ENCODE peak calls at places on chromosomes 5 and 9, in ten cellular contexts. One of them, this sample, is unnamed.

GRCh38 chr5:28957450-28957849 is 1919.1 kb upstream of the CDH9 start:
- DNase-seq in OCI-LY7: no peak
- DNase-seq in cardiac muscle cell: no peak
- DNase-seq in brain microvascular endothelial cell: no peak
- DNase-seq in left ventricle myocardium inferior: no peak
- DNase-seq in gastrocnemius medialis: no peak
- DNase-seq in colonic mucosa: no peak
- DNase-seq in stomach: no peak
- DNase-seq in tibial nerve: no peak
- DNase-seq in fibroblast of lung: no peak
- DNase-seq in this sample: no peak

GRCh38 chr9:133615101-133615896 is 6.1 kb upstream of the FAM163B start:
- DNase-seq in colonic mucosa: no peak
- DNase-seq in gastrocnemius medialis: no peak
- DNase-seq in brain microvascular endothelial cell: no peak
- DNase-seq in OCI-LY7: no peak
- DNase-seq in cardiac muscle cell: no peak
- DNase-seq in left ventricle myocardium inferior: no peak
- DNase-seq in tibial nerve: no peak
- DNase-seq in fibroblast of lung: no peak
- DNase-seq in stomach: no peak
- DNase-seq in this sample: no peak

GRCh38 chr9:132018957-132019405 is 60.7 kb downstream of the MED27 start:
- DNase-seq in tibial nerve: no peak
- DNase-seq in stomach: no peak
- DNase-seq in brain microvascular endothelial cell: no peak
- DNase-seq in left ventricle myocardium inferior: no peak
- DNase-seq in fibroblast of lung: peak; percentile 67
- DNase-seq in OCI-LY7: no peak
- DNase-seq in colonic mucosa: no peak
- DNase-seq in cardiac muscle cell: no peak
- DNase-seq in gastrocnemius medialis: no peak
- DNase-seq in this sample: no peak

GRCh38 chr5:20678386-20678785 is 690.4 kb upstream of the CDH18 start:
- DNase-seq in colonic mucosa: no peak
- DNase-seq in brain microvascular endothelial cell: no peak
- DNase-seq in OCI-LY7: no peak
- DNase-seq in cardiac muscle cell: no peak
- DNase-seq in fibroblast of lung: no peak
- DNase-seq in left ventricle myocardium inferior: no peak
- DNase-seq in gastrocnemius medialis: no peak
- DNase-seq in stomach: no peak
- DNase-seq in tibial nerve: no peak
- DNase-seq in this sample: no peak

GRCh38 chr5:1882337-1883119 is at the start of gene IRX4:
- DNase-seq in left ventricle myocardium inferior: no peak
- DNase-seq in brain microvascular endothelial cell: no peak
- DNase-seq in cardiac muscle cell: peak; percentile 54
- DNase-seq in fibroblast of lung: peak; percentile 17
- DNase-seq in tibial nerve: no peak
- DNase-seq in colonic mucosa: no peak
- DNase-seq in stomach: no peak
- DNase-seq in gastrocnemius medialis: no peak
- DNase-seq in OCI-LY7: no peak
- DNase-seq in this sample: no peak

GRCh38 chr5:169974121-169974770 is 6.0 kb downstream of the INSYN2B start:
- DNase-seq in cardiac muscle cell: no peak
- DNase-seq in colonic mucosa: no peak
- DNase-seq in brain microvascular endothelial cell: no peak
- DNase-seq in fibroblast of lung: no peak
- DNase-seq in left ventricle myocardium inferior: no peak
- DNase-seq in tibial nerve: no peak
- DNase-seq in gastrocnemius medialis: no peak
- DNase-seq in OCI-LY7: no peak
- DNase-seq in stomach: no peak
- DNase-seq in this sample: no peak

GRCh38 chr5:33180900-33181299 is 259.9 kb upstream of the TARS1 start:
- DNase-seq in colonic mucosa: no peak
- DNase-seq in cardiac muscle cell: peak; percentile 15
- DNase-seq in tibial nerve: no peak
- DNase-seq in brain microvascular endothelial cell: peak; percentile 36
- DNase-seq in stomach: no peak
- DNase-seq in gastrocnemius medialis: no peak
- DNase-seq in fibroblast of lung: peak; percentile 57
- DNase-seq in left ventricle myocardium inferior: no peak
- DNase-seq in OCI-LY7: no peak
- DNase-seq in this sample: no peak

GRCh38 chr9:22211588-22212360 is 202.7 kb upstream of the CDKN2B start:
- DNase-seq in colonic mucosa: no peak
- DNase-seq in fibroblast of lung: peak; percentile 97
- DNase-seq in brain microvascular endothelial cell: peak; percentile 93
- DNase-seq in cardiac muscle cell: no peak
- DNase-seq in left ventricle myocardium inferior: no peak
- DNase-seq in gastrocnemius medialis: no peak
- DNase-seq in tibial nerve: no peak
- DNase-seq in stomach: no peak
- DNase-seq in OCI-LY7: no peak
- DNase-seq in this sample: no peak

GRCh38 chr9:135394699-135395645 is 84.6 kb upstream of the PPP1R26 start:
- DNase-seq in left ventricle myocardium inferior: no peak
- DNase-seq in brain microvascular endothelial cell: no peak
- DNase-seq in stomach: no peak
- DNase-seq in cardiac muscle cell: no peak
- DNase-seq in gastrocnemius medialis: no peak
- DNase-seq in colonic mucosa: no peak
- DNase-seq in OCI-LY7: no peak
- DNase-seq in fibroblast of lung: no peak
- DNase-seq in tibial nerve: no peak
- DNase-seq in this sample: no peak

GRCh38 chr5:133461796-133462516 is 150.4 kb downstream of the FSTL4 start:
- DNase-seq in tibial nerve: no peak
- DNase-seq in left ventricle myocardium inferior: no peak
- DNase-seq in fibroblast of lung: no peak
- DNase-seq in brain microvascular endothelial cell: no peak
- DNase-seq in cardiac muscle cell: no peak
- DNase-seq in gastrocnemius medialis: no peak
- DNase-seq in colonic mucosa: no peak
- DNase-seq in OCI-LY7: no peak
- DNase-seq in stomach: no peak
- DNase-seq in this sample: no peak

GRCh38 chr5:78899922-78900362 is 85.2 kb downstream of the ARSB start:
- DNase-seq in cardiac muscle cell: peak; percentile 58
- DNase-seq in stomach: peak; percentile 73
- DNase-seq in OCI-LY7: peak; percentile 32
- DNase-seq in fibroblast of lung: peak; percentile 55
- DNase-seq in brain microvascular endothelial cell: peak; percentile 68
- DNase-seq in gastrocnemius medialis: no peak
- DNase-seq in left ventricle myocardium inferior: no peak
- DNase-seq in colonic mucosa: peak; percentile 52
- DNase-seq in tibial nerve: no peak
- DNase-seq in this sample: no peak

GRCh38 chr5:163869611-163870010 is 364.2 kb downstream of the MAT2B start:
- DNase-seq in cardiac muscle cell: no peak
- DNase-seq in gastrocnemius medialis: no peak
- DNase-seq in brain microvascular endothelial cell: no peak
- DNase-seq in left ventricle myocardium inferior: no peak
- DNase-seq in OCI-LY7: no peak
- DNase-seq in colonic mucosa: no peak
- DNase-seq in tibial nerve: no peak
- DNase-seq in stomach: no peak
- DNase-seq in fibroblast of lung: no peak
- DNase-seq in this sample: no peak

GRCh38 chr9:99296375-99296951 is 74.4 kb downstream of the SEC61B start:
- DNase-seq in stomach: no peak
- DNase-seq in fibroblast of lung: no peak
- DNase-seq in brain microvascular endothelial cell: no peak
- DNase-seq in colonic mucosa: no peak
- DNase-seq in tibial nerve: no peak
- DNase-seq in OCI-LY7: no peak
- DNase-seq in cardiac muscle cell: no peak
- DNase-seq in gastrocnemius medialis: no peak
- DNase-seq in left ventricle myocardium inferior: peak; percentile 40
- DNase-seq in this sample: peak; percentile 63

GRCh38 chr5:180390441-180391190 is 37.5 kb upstream of the GFPT2 start:
- DNase-seq in tibial nerve: no peak
- DNase-seq in fibroblast of lung: peak; percentile 10
- DNase-seq in brain microvascular endothelial cell: no peak
- DNase-seq in cardiac muscle cell: no peak
- DNase-seq in OCI-LY7: no peak
- DNase-seq in gastrocnemius medialis: no peak
- DNase-seq in left ventricle myocardium inferior: no peak
- DNase-seq in stomach: no peak
- DNase-seq in colonic mucosa: no peak
- DNase-seq in this sample: no peak

GRCh38 chr5:35902032-35902681 is 36.3 kb downstream of the CAPSL start:
- DNase-seq in fibroblast of lung: no peak
- DNase-seq in tibial nerve: no peak
- DNase-seq in colonic mucosa: no peak
- DNase-seq in gastrocnemius medialis: no peak
- DNase-seq in cardiac muscle cell: no peak
- DNase-seq in left ventricle myocardium inferior: no peak
- DNase-seq in OCI-LY7: no peak
- DNase-seq in stomach: no peak
- DNase-seq in brain microvascular endothelial cell: peak; percentile 12
- DNase-seq in this sample: no peak

GRCh38 chr5:147391781-147392180 is 118.1 kb downstream of the DPYSL3 start:
- DNase-seq in gastrocnemius medialis: peak; percentile 41
- DNase-seq in tibial nerve: no peak
- DNase-seq in stomach: peak; percentile 30
- DNase-seq in fibroblast of lung: peak; percentile 91
- DNase-seq in brain microvascular endothelial cell: peak; percentile 88
- DNase-seq in OCI-LY7: peak; percentile 2
- DNase-seq in cardiac muscle cell: peak; percentile 67
- DNase-seq in left ventricle myocardium inferior: no peak
- DNase-seq in colonic mucosa: peak; percentile 22
- DNase-seq in this sample: no peak

GRCh38 chr9:104028827-104029226 is 65.3 kb upstream of the SMC2 start:
- DNase-seq in gastrocnemius medialis: no peak
- DNase-seq in OCI-LY7: no peak
- DNase-seq in fibroblast of lung: no peak
- DNase-seq in cardiac muscle cell: no peak
- DNase-seq in brain microvascular endothelial cell: no peak
- DNase-seq in stomach: no peak
- DNase-seq in tibial nerve: no peak
- DNase-seq in colonic mucosa: no peak
- DNase-seq in left ventricle myocardium inferior: no peak
- DNase-seq in this sample: no peak

GRCh38 chr5:151659001-151659754 is 27.5 kb downstream of the SPARC start:
- DNase-seq in OCI-LY7: peak; percentile 69
- DNase-seq in brain microvascular endothelial cell: peak; percentile 75
- DNase-seq in left ventricle myocardium inferior: peak; percentile 79
- DNase-seq in colonic mucosa: peak; percentile 79
- DNase-seq in fibroblast of lung: peak; percentile 78
- DNase-seq in cardiac muscle cell: peak; percentile 86
- DNase-seq in stomach: peak; percentile 73
- DNase-seq in gastrocnemius medialis: peak; percentile 61
- DNase-seq in tibial nerve: peak; percentile 32
- DNase-seq in this sample: peak; percentile 71

DNA sequence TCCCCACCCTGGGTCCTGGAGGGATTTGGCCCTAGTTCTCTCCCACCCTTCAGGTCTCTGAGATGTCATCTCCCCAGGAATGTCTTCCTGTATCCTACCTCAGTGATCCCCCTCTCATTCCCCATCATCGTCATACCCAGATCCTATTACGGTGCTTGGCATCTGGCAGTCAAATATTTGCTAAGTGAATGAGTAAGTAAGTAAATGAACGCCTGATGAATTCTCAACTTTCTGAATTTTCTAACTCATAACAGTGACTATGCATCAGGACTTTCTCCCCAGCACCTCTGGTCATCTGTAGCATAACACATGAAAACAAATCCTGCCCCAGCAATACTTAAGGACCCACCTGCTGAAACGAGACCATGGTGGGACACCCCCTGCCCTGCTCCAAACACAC is 244.2 kb downstream of the EBF1 start:
- DNase-seq in left ventricle myocardium inferior: no peak
- DNase-seq in cardiac muscle cell: no peak
- DNase-seq in OCI-LY7: no peak
- DNase-seq in brain microvascular endothelial cell: no peak
- DNase-seq in gastrocnemius medialis: no peak
- DNase-seq in tibial nerve: no peak
- DNase-seq in fibroblast of lung: no peak
- DNase-seq in colonic mucosa: no peak
- DNase-seq in stomach: no peak
- DNase-seq in this sample: no peak
- H3K36me3 ChIP-seq in left ventricle myocardium inferior: no peaks in the 10 kb centered on the region
- H3K36me3 ChIP-seq in cardiac muscle cell: no peaks in the 10 kb centered on the region
- H3K36me3 ChIP-seq in OCI-LY7: peaks cover 5% of the 10 kb centered on the region
- H3K36me3 ChIP-seq in brain microvascular endothelial cell: no peaks in the 10 kb centered on the region
- H3K36me3 ChIP-seq in gastrocnemius medialis: no peaks in the 10 kb centered on the region
- H3K36me3 ChIP-seq in tibial nerve: no peaks in the 10 kb centered on the region
- H3K36me3 ChIP-seq in fibroblast of lung: no peaks in the 10 kb centered on the region
- H3K36me3 ChIP-seq in colonic mucosa: no peaks in the 10 kb centered on the region
- H3K36me3 ChIP-seq in stomach: no peaks in the 10 kb centered on the region
- H3K36me3 ChIP-seq in this sample: no peaks in the 10 kb centered on the region

DNA sequence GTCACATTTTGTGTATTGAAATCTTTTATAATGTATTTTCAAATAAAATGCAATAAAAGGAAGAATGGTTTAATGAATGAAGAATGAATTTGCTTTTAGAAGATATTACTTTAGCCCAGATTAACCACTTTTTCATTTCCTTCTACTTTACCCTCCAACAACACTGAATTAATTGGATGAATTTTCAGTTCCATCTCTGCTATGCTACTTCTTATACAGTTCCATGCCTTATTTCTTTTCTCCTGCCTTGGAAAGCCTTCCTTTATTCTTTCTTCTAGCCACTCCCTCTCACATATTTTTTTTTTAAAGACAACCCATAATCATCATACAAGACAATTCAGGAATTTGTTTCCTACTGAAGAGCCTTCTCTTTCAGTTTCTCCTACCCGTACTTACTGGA is 296.6 kb upstream of the TNC start:
- DNase-seq in tibial nerve: no peak
- DNase-seq in gastrocnemius medialis: no peak
- DNase-seq in stomach: no peak
- DNase-seq in fibroblast of lung: no peak
- DNase-seq in brain microvascular endothelial cell: no peak
- DNase-seq in colonic mucosa: no peak
- DNase-seq in left ventricle myocardium inferior: no peak
- DNase-seq in cardiac muscle cell: no peak
- DNase-seq in OCI-LY7: no peak
- DNase-seq in this sample: no peak
- TF ChIP-seq CTCF in tibial nerve: no peak
- TF ChIP-seq CTCF in gastrocnemius medialis: no peak
- TF ChIP-seq CTCF in stomach: no peak
- TF ChIP-seq CTCF in fibroblast of lung: no peak
- TF ChIP-seq CTCF in brain microvascular endothelial cell: no peak
- TF ChIP-seq CTCF in colonic mucosa: no peak
- TF ChIP-seq CTCF in left ventricle myocardium inferior: no peak
- TF ChIP-seq CTCF in cardiac muscle cell: no peak
- TF ChIP-seq CTCF in OCI-LY7: no peak
- TF ChIP-seq CTCF in this sample: no peak

GRCh38 chr5:140555747-140556312 is 1.4 kb downstream of the SRA1 start:
- DNase-seq in OCI-LY7: peak; percentile 7
- DNase-seq in gastrocnemius medialis: no peak
- DNase-seq in brain microvascular endothelial cell: no peak
- DNase-seq in stomach: no peak
- DNase-seq in tibial nerve: no peak
- DNase-seq in cardiac muscle cell: no peak
- DNase-seq in fibroblast of lung: no peak
- DNase-seq in left ventricle myocardium inferior: no peak
- DNase-seq in colonic mucosa: no peak
- DNase-seq in this sample: no peak
- H3K36me3 ChIP-seq in OCI-LY7: peaks cover 32% of the 10 kb centered on the region
- H3K36me3 ChIP-seq in gastrocnemius medialis: no peaks in the 10 kb centered on the region
- H3K36me3 ChIP-seq in brain microvascular endothelial cell: peaks cover 17% of the 10 kb centered on the region
- H3K36me3 ChIP-seq in stomach: peaks cover 43% of the 10 kb centered on the region
- H3K36me3 ChIP-seq in tibial nerve: peaks cover under 1% of the 10 kb centered on the region
- H3K36me3 ChIP-seq in cardiac muscle cell: peaks cover 7% of the 10 kb centered on the region
- H3K36me3 ChIP-seq in fibroblast of lung: peaks cover 8% of the 10 kb centered on the region
- H3K36me3 ChIP-seq in left ventricle myocardium inferior: peaks cover 35% of the 10 kb centered on the region
- H3K36me3 ChIP-seq in colonic mucosa: peaks cover 12% of the 10 kb centered on the region
- H3K36me3 ChIP-seq in this sample: peaks cover 12% of the 10 kb centered on the region

GRCh38 chr9:89458768-89459496 is 39.0 kb downstream of the SEMA4D start:
- DNase-seq in fibroblast of lung: no peak
- DNase-seq in OCI-LY7: no peak
- DNase-seq in gastrocnemius medialis: no peak
- DNase-seq in tibial nerve: no peak
- DNase-seq in left ventricle myocardium inferior: no peak
- DNase-seq in cardiac muscle cell: no peak
- DNase-seq in colonic mucosa: no peak
- DNase-seq in brain microvascular endothelial cell: no peak
- DNase-seq in stomach: no peak
- DNase-seq in this sample: no peak
- TF ChIP-seq CTCF in fibroblast of lung: no peak
- TF ChIP-seq CTCF in OCI-LY7: no peak
- TF ChIP-seq CTCF in gastrocnemius medialis: no peak
- TF ChIP-seq CTCF in tibial nerve: no peak
- TF ChIP-seq CTCF in left ventricle myocardium inferior: no peak
- TF ChIP-seq CTCF in cardiac muscle cell: no peak
- TF ChIP-seq CTCF in colonic mucosa: no peak
- TF ChIP-seq CTCF in brain microvascular endothelial cell: no peak
- TF ChIP-seq CTCF in stomach: no peak
- TF ChIP-seq CTCF in this sample: no peak